ENCODE peak calls at places on chromosomes 6 and 20, in nine cellular contexts. D is anterior cingulate cortex; H is AML-193; Y is NAMALWA; U is stimulated activated CD4-positive, alpha-beta T cell treated with anti-CD3 and anti-CD28 coated beads, Interleukin-4, amount 100 ng/mL, for 24 hours; M is AG08396; I is NCI-H2029; L is A549; E is GDM1. R is an unnamed sample.

GRCh38 chr6:45504947-45505346 is 127.2 kb upstream of the SUPT3H start:
- DNase-seq in D (no peak), H (no peak), Y (no peak), U (no peak), M (peak), I (peak), L (no peak), E (no peak), R (no peak)

GRCh38 chr6:44476849-44477248 is 89.3 kb downstream of the CDC5L start:
- DNase-seq in D (no peak), H (no peak), Y (no peak), U (no peak), M (no peak), I (no peak), L (no peak), E (no peak), R (no peak)

GRCh38 chr6:34362909-34363713 is 29.4 kb downstream of the NUDT3 start:
- DNase-seq in D (no peak), H (no peak), Y (peak), U (no peak), M (no peak), I (no peak), L (no peak), E (no peak), R (no peak)

GRCh38 chr20:1332749-1333300 is 3.9 kb upstream of the SDCBP2 start:
- DNase-seq in D (no peak), H (no peak), Y (no peak), U (no peak), M (no peak), I (no peak), L (no peak), E (no peak), R (peak)

GRCh38 chr6:170110201-170111140 is 180.4 kb downstream of the DLL1 start:
- DNase-seq in D (no peak), H (no peak), Y (no peak), U (no peak), M (no peak), I (no peak), L (no peak), E (no peak), R (no peak)

GRCh38 chr20:35702051-35702823 is 3.0 kb downstream of the ROMO1 start:
- DNase-seq in D (no peak), H (no peak), Y (no peak), U (no peak), M (peak), I (no peak), L (no peak), E (no peak), R (no peak)

GRCh38 chr6:40441132-40441531 is 146.0 kb downstream of the LRFN2 start:
- DNase-seq in D (no peak), H (no peak), Y (no peak), U (no peak), M (no peak), I (no peak), L (no peak), E (no peak), R (no peak)

GRCh38 chr6:157550114-157550989 is 169.4 kb downstream of the ZDHHC14 start:
- DNase-seq in D (no peak), H (no peak), Y (no peak), U (peak), M (no peak), I (no peak), L (no peak), E (no peak), R (no peak)

GRCh38 chr6:47288245-47289090 is 21.2 kb downstream of the TNFRSF21 start:
- DNase-seq in D (no peak), H (no peak), Y (no peak), U (no peak), M (no peak), I (peak), L (no peak), E (no peak), R (no peak)

GRCh38 chr20:846894-847278 is 13.4 kb downstream of the FAM110A start:
- DNase-seq in D (no peak), H (no peak), Y (peak), U (peak), M (no peak), I (no peak), L (no peak), E (peak), R (peak)

GRCh38 chr6:71444222-71444621 is 155.6 kb downstream of the OGFRL1 start:
- DNase-seq in D (no peak), H (no peak), Y (no peak), U (no peak), M (no peak), I (no peak), L (peak), E (no peak), R (no peak)

GRCh38 chr20:38550274-38550673 is 30.7 kb upstream of the ADIG start:
- DNase-seq in D (no peak), H (no peak), Y (peak), U (no peak), M (no peak), I (no peak), L (no peak), E (no peak), R (no peak)

GRCh38 chr20:10978713-10979112 is 304.9 kb upstream of the JAG1 start:
- DNase-seq in D (no peak), H (no peak), Y (no peak), U (no peak), M (no peak), I (no peak), L (no peak), E (no peak), R (no peak)

GRCh38 chr6:3913077-3913957 is 64.1 kb downstream of the FAM50B start:
- DNase-seq in D (no peak), H (no peak), Y (no peak), U (no peak), M (peak), I (peak), L (peak), E (no peak), R (no peak)

GRCh38 chr6:117677553-117678131 is 2.4 kb downstream of the NUS1 start:
- DNase-seq in D (no peak), H (peak), Y (no peak), U (peak), M (no peak), I (no peak), L (no peak), E (no peak), R (no peak)

GRCh38 chr6:118750143-118750542 is 98.8 kb upstream of the CEP85L start:
- DNase-seq in D (no peak), H (no peak), Y (no peak), U (no peak), M (no peak), I (no peak), L (no peak), E (no peak), R (no peak)

GRCh38 chr6:84645000-84645399 is 119.4 kb downstream of the TBX18 start:
- DNase-seq in D (no peak), H (no peak), Y (no peak), U (no peak), M (peak), I (no peak), L (peak), E (no peak), R (no peak)

GRCh38 chr6:54879188-54879985 is 32.8 kb downstream of the FAM83B start:
- DNase-seq in D (no peak), H (no peak), Y (no peak), U (no peak), M (no peak), I (no peak), L (no peak), E (no peak), R (no peak)

GRCh38 chr20:31712112-31712553 is 10.5 kb downstream of the BCL2L1 start:
- DNase-seq in D (no peak), H (no peak), Y (no peak), U (no peak), M (no peak), I (peak), L (no peak), E (no peak), R (peak)

GRCh38 chr20:50541606-50542041 is 31.4 kb downstream of the PTPN1 start:
- DNase-seq in D (no peak), H (no peak), Y (peak), U (no peak), M (no peak), I (no peak), L (no peak), E (peak), R (no peak)

GRCh38 chr20:9025643-9026042 is 43.2 kb upstream of the PLCB4 start:
- DNase-seq in D (no peak), H (no peak), Y (no peak), U (no peak), M (peak), I (no peak), L (peak), E (no peak), R (no peak)

GRCh38 chr6:112663705-112664104 is 316.6 kb downstream of the RFPL4B start:
- DNase-seq in D (no peak), H (no peak), Y (no peak), U (no peak), M (no peak), I (no peak), L (no peak), E (no peak), R (no peak)

GRCh38 chr6:85864453-85865401 is 222.0 kb upstream of the SYNCRIP start:
- DNase-seq in D (no peak), H (no peak), Y (no peak), U (no peak), M (peak), I (no peak), L (no peak), E (no peak), R (no peak)

GRCh38 chr6:139943391-139943790 is 568.9 kb upstream of the CITED2 start:
- DNase-seq in D (no peak), H (no peak), Y (no peak), U (no peak), M (peak), I (no peak), L (peak), E (no peak), R (no peak)

GRCh38 chr20:63346131-63347080 is 14.7 kb downstream of the CHRNA4 start:
- DNase-seq in D (no peak), H (no peak), Y (no peak), U (no peak), M (no peak), I (no peak), L (no peak), E (no peak), R (no peak)

GRCh38 chr20:52889225-52889624 is 82.9 kb upstream of the TSHZ2 start:
- DNase-seq in D (no peak), H (no peak), Y (no peak), U (no peak), M (no peak), I (no peak), L (no peak), E (no peak), R (no peak)

GRCh38 chr6:16440656-16441212 is 202.3 kb downstream of the GMPR start:
- DNase-seq in D (no peak), H (no peak), Y (no peak), U (no peak), M (no peak), I (no peak), L (no peak), E (no peak), R (no peak)

GRCh38 chr6:42402184-42402583 is 49.5 kb downstream of the TRERF1 start:
- DNase-seq in D (no peak), H (no peak), Y (no peak), U (peak), M (no peak), I (no peak), L (no peak), E (no peak), R (no peak)

GRCh38 chr6:135514706-135515105 is 17.2 kb upstream of the AHI1 start:
- DNase-seq in D (no peak), H (no peak), Y (no peak), U (no peak), M (no peak), I (no peak), L (no peak), E (no peak), R (no peak)

GRCh38 chr6:169640347-169640972 is 61.4 kb downstream of the WDR27 start:
- DNase-seq in D (no peak), H (no peak), Y (no peak), U (no peak), M (peak), I (no peak), L (no peak), E (no peak), R (no peak)

GRCh38 chr6:4008324-4009047 is 70.5 kb downstream of the FAM217A start:
- DNase-seq in D (no peak), H (peak), Y (peak), U (peak), M (peak), I (peak), L (peak), E (peak), R (no peak)

GRCh38 chr6:81987293-81987692 is 234.8 kb upstream of the TENT5A start:
- DNase-seq in D (no peak), H (no peak), Y (no peak), U (no peak), M (no peak), I (no peak), L (no peak), E (no peak), R (no peak)

GRCh38 chr20:37538003-37538402 is 10.3 kb upstream of the BLCAP start:
- DNase-seq in D (no peak), H (no peak), Y (no peak), U (no peak), M (no peak), I (no peak), L (peak), E (no peak), R (peak)